ENCODE peak calls at places on chromosomes 4 and X, in four cellular contexts. One of them, this sample, is unnamed. For H3K9me3, the result is how much of the 10 kb centered on the place peaks cover.

GRCh38 chr4:8355306-8355705 is 85.2 kb downstream of the ACOX3 start:
- DNase-seq in CD4-positive, alpha-beta T cell: no peak
- DNase-seq in cardiac muscle cell: no peak
- DNase-seq in thyroid gland: no peak
- DNase-seq in this sample: no peak

GRCh38 chr4:127533028-127533700 is 99.6 kb upstream of the INTU start:
- DNase-seq in CD4-positive, alpha-beta T cell: no peak
- DNase-seq in cardiac muscle cell: no peak
- DNase-seq in thyroid gland: peak
- DNase-seq in this sample: peak

GRCh38 chr4:155569960-155570515 is 96.6 kb upstream of the GUCY1A1 start:
- DNase-seq in thyroid gland: no peak
- DNase-seq in CD4-positive, alpha-beta T cell: no peak
- DNase-seq in cardiac muscle cell: no peak
- DNase-seq in this sample: no peak

GRCh38 chr4:57605374-57605773 is 495.2 kb upstream of the IGFBP7 start:
- DNase-seq in thyroid gland: no peak
- DNase-seq in CD4-positive, alpha-beta T cell: no peak
- DNase-seq in cardiac muscle cell: no peak
- DNase-seq in this sample: no peak

GRCh38 chrX:20527458-20528099 is 260.9 kb upstream of the RPS6KA3 start:
- DNase-seq in CD4-positive, alpha-beta T cell: no peak
- DNase-seq in thyroid gland: peak
- DNase-seq in cardiac muscle cell: peak
- DNase-seq in this sample: peak

GRCh38 chr4:4428966-4429875 is 42.3 kb downstream of the NSG1 start:
- DNase-seq in CD4-positive, alpha-beta T cell: no peak
- DNase-seq in thyroid gland: no peak
- DNase-seq in cardiac muscle cell: no peak
- DNase-seq in this sample: no peak

GRCh38 chrX:41350976-41351569 is 17.1 kb downstream of the DDX3X start:
- DNase-seq in cardiac muscle cell: peak
- DNase-seq in thyroid gland: no peak
- DNase-seq in CD4-positive, alpha-beta T cell: no peak
- DNase-seq in this sample: no peak

GRCh38 chr4:186953601-186954260 is 230.1 kb upstream of the FAT1 start:
- DNase-seq in cardiac muscle cell: no peak
- DNase-seq in thyroid gland: no peak
- DNase-seq in CD4-positive, alpha-beta T cell: no peak
- DNase-seq in this sample: no peak

GRCh38 chr4:77473509-77473908 is 132.1 kb upstream of the CXCL13 start:
- DNase-seq in CD4-positive, alpha-beta T cell: no peak
- DNase-seq in thyroid gland: no peak
- DNase-seq in cardiac muscle cell: no peak
- DNase-seq in this sample: no peak

GRCh38 chrX:102599950-102600579 is 750 bp downstream of the ARMCX5 start:
- DNase-seq in cardiac muscle cell: peak
- DNase-seq in CD4-positive, alpha-beta T cell: no peak
- DNase-seq in thyroid gland: no peak
- DNase-seq in this sample: no peak

GRCh38 chrX:48666649-48667048 is 16.9 kb upstream of the WAS start:
- DNase-seq in thyroid gland: no peak
- DNase-seq in CD4-positive, alpha-beta T cell: no peak
- DNase-seq in cardiac muscle cell: no peak
- DNase-seq in this sample: no peak

GRCh38 chr4:22897520-22898108 is 204.9 kb downstream of the GBA3 start:
- DNase-seq in cardiac muscle cell: peak
- DNase-seq in thyroid gland: peak
- DNase-seq in CD4-positive, alpha-beta T cell: no peak
- DNase-seq in this sample: no peak

GRCh38 chr4:67106846-67107467 is 438.3 kb downstream of the CENPC start:
- DNase-seq in thyroid gland: no peak
- DNase-seq in cardiac muscle cell: no peak
- DNase-seq in CD4-positive, alpha-beta T cell: no peak
- DNase-seq in this sample: no peak

GRCh38 chr4:868421-868820 is 42.5 kb upstream of the CPLX1 start:
- DNase-seq in cardiac muscle cell: no peak
- DNase-seq in thyroid gland: no peak
- DNase-seq in CD4-positive, alpha-beta T cell: no peak
- DNase-seq in this sample: no peak

GRCh38 chr4:148881860-148882643 is 439.8 kb upstream of the NR3C2 start:
- DNase-seq in cardiac muscle cell: no peak
- DNase-seq in CD4-positive, alpha-beta T cell: no peak
- DNase-seq in thyroid gland: peak
- DNase-seq in this sample: no peak

GRCh38 chr4:8239226-8239625 is 30.3 kb upstream of the HTRA3 start:
- DNase-seq in CD4-positive, alpha-beta T cell: no peak
- DNase-seq in thyroid gland: no peak
- DNase-seq in cardiac muscle cell: no peak
- DNase-seq in this sample: no peak

GRCh38 chrX:107451754-107452153 is 2.3 kb downstream of the FRMPD3 start:
- DNase-seq in CD4-positive, alpha-beta T cell: no peak
- DNase-seq in thyroid gland: peak
- DNase-seq in cardiac muscle cell: peak
- DNase-seq in this sample: no peak

GRCh38 chr4:62209757-62210156 is 1009.6 kb downstream of the ADGRL3 start:
- DNase-seq in cardiac muscle cell: no peak
- DNase-seq in thyroid gland: no peak
- DNase-seq in CD4-positive, alpha-beta T cell: no peak
- DNase-seq in this sample: no peak

GRCh38 chrX:135383249-135383648 is 38.5 kb upstream of the SMIM10L2A start:
- DNase-seq in CD4-positive, alpha-beta T cell: no peak
- DNase-seq in cardiac muscle cell: no peak
- DNase-seq in thyroid gland: no peak
- DNase-seq in this sample: no peak

GRCh38 chr4:180281726-180282125 is 1961.5 kb upstream of the TENM3 start:
- DNase-seq in cardiac muscle cell: no peak
- DNase-seq in thyroid gland: no peak
- DNase-seq in CD4-positive, alpha-beta T cell: no peak
- DNase-seq in this sample: no peak

GRCh38 chrX:101999644-102000539 is 68.1 kb upstream of the ZMAT1 start:
- DNase-seq in cardiac muscle cell: no peak
- DNase-seq in CD4-positive, alpha-beta T cell: no peak
- DNase-seq in thyroid gland: peak
- DNase-seq in this sample: no peak

GRCh38 chr4:175560628-175561027 is 251.4 kb downstream of the GPM6A start:
- DNase-seq in cardiac muscle cell: no peak
- DNase-seq in CD4-positive, alpha-beta T cell: no peak
- DNase-seq in thyroid gland: no peak
- DNase-seq in this sample: no peak

GRCh38 chr4:124177647-124178425 is 534.7 kb downstream of the ANKRD50 start:
- DNase-seq in cardiac muscle cell: no peak
- DNase-seq in thyroid gland: no peak
- DNase-seq in CD4-positive, alpha-beta T cell: no peak
- DNase-seq in this sample: no peak

GRCh38 chrX:115949900-115950822 is 220.4 kb upstream of the AGTR2 start:
- DNase-seq in CD4-positive, alpha-beta T cell: no peak
- DNase-seq in cardiac muscle cell: no peak
- DNase-seq in thyroid gland: no peak
- DNase-seq in this sample: no peak

GRCh38 chr4:99323761-99324160 is 2.6 kb upstream of the ADH1B start:
- DNase-seq in CD4-positive, alpha-beta T cell: no peak
- DNase-seq in thyroid gland: no peak
- DNase-seq in cardiac muscle cell: no peak
- DNase-seq in this sample: no peak

GRCh38 chr4:118849867-118850812 is 14.2 kb upstream of the SEC24D start:
- DNase-seq in cardiac muscle cell: no peak
- DNase-seq in CD4-positive, alpha-beta T cell: no peak
- DNase-seq in thyroid gland: peak
- DNase-seq in this sample: no peak

GRCh38 chr4:21517460-21517859 is 431.1 kb downstream of the KCNIP4 start:
- DNase-seq in thyroid gland: no peak
- DNase-seq in CD4-positive, alpha-beta T cell: no peak
- DNase-seq in cardiac muscle cell: no peak
- DNase-seq in this sample: no peak

GRCh38 chr4:40003986-40004385 is 26.3 kb upstream of the PDS5A start:
- DNase-seq in thyroid gland: no peak
- DNase-seq in CD4-positive, alpha-beta T cell: no peak
- DNase-seq in cardiac muscle cell: no peak
- DNase-seq in this sample: no peak

GRCh38 chrX:87727615-87728014 is 210.0 kb downstream of the KLHL4 start:
- DNase-seq in cardiac muscle cell: no peak
- DNase-seq in CD4-positive, alpha-beta T cell: no peak
- DNase-seq in thyroid gland: no peak
- DNase-seq in this sample: no peak

GRCh38 chr4:20723019-20723418 is 22.8 kb downstream of the PACRGL start:
- DNase-seq in cardiac muscle cell: no peak
- DNase-seq in thyroid gland: no peak
- DNase-seq in CD4-positive, alpha-beta T cell: no peak
- DNase-seq in this sample: no peak

GRCh38 chr4:31655328-31655727 is 935.2 kb downstream of the PCDH7 start:
- DNase-seq in CD4-positive, alpha-beta T cell: no peak
- DNase-seq in cardiac muscle cell: no peak
- DNase-seq in thyroid gland: no peak
- DNase-seq in this sample: no peak

GRCh38 chr4:172758586-172759340 is 409.8 kb upstream of the GALNT7 start:
- DNase-seq in thyroid gland: no peak
- DNase-seq in CD4-positive, alpha-beta T cell: no peak
- DNase-seq in cardiac muscle cell: no peak
- DNase-seq in this sample: no peak

GRCh38 chrX:49226946-49227345 is 6.2 kb downstream of the CACNA1F start:
- DNase-seq in CD4-positive, alpha-beta T cell: no peak
- DNase-seq in thyroid gland: no peak
- DNase-seq in cardiac muscle cell: no peak
- DNase-seq in this sample: no peak

GRCh38 chr4:27066591-27066990 is 205.9 kb downstream of the STIM2 start:
- DNase-seq in thyroid gland: no peak
- DNase-seq in CD4-positive, alpha-beta T cell: no peak
- DNase-seq in cardiac muscle cell: no peak
- DNase-seq in this sample: no peak

GRCh38 chr4:182369211-182369610 is 126.0 kb downstream of the TENM3 start:
- DNase-seq in cardiac muscle cell: no peak
- DNase-seq in CD4-positive, alpha-beta T cell: no peak
- DNase-seq in thyroid gland: no peak
- DNase-seq in this sample: no peak

DNA sequence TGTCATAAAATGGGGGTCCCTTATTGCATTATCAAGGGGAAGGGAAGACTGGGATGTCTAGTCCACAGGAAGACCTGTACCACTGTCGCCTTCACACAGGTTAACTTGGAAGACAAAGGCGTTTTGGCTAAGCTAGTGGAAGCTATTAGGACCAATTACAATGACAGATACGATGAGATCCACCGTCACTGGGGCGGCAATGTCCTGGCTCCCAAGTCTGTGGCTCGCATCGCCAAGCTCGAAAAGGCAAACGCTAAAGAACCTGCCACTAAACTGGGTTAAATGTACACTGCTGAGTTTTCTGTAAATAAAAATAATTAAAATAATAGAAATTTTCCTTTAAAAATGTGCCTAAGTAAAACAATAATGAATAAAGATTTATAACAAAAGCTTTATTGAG is 30.6 kb downstream of the AASDH start:
- DNase-seq in CD4-positive, alpha-beta T cell: no peak
- DNase-seq in thyroid gland: no peak
- DNase-seq in cardiac muscle cell: no peak
- DNase-seq in this sample: no peak
- H3K9me3 ChIP-seq in CD4-positive, alpha-beta T cell: under half
- H3K9me3 ChIP-seq in thyroid gland: under half
- H3K9me3 ChIP-seq in cardiac muscle cell: under half
- H3K9me3 ChIP-seq in this sample: under half

GRCh38 chrX:40152173-40152705 is 54.5 kb upstream of the BCOR start:
- DNase-seq in thyroid gland: peak
- DNase-seq in cardiac muscle cell: no peak
- DNase-seq in CD4-positive, alpha-beta T cell: no peak
- DNase-seq in this sample: no peak

GRCh38 chrX:40149286-40150175 is 51.8 kb upstream of the BCOR start:
- DNase-seq in cardiac muscle cell: peak
- DNase-seq in CD4-positive, alpha-beta T cell: no peak
- DNase-seq in thyroid gland: no peak
- DNase-seq in this sample: no peak

GRCh38 chrX:40151211-40152172 is 53.7 kb upstream of the BCOR start:
- DNase-seq in cardiac muscle cell: peak
- DNase-seq in CD4-positive, alpha-beta T cell: no peak
- DNase-seq in thyroid gland: peak
- DNase-seq in this sample: no peak

GRCh38 chrX:40148439-40149285 is 50.9 kb upstream of the BCOR start:
- DNase-seq in CD4-positive, alpha-beta T cell: no peak
- DNase-seq in thyroid gland: no peak
- DNase-seq in cardiac muscle cell: no peak
- DNase-seq in this sample: no peak

GRCh38 chrX:40150503-40150902 is 52.7 kb upstream of the BCOR start:
- DNase-seq in thyroid gland: no peak
- DNase-seq in CD4-positive, alpha-beta T cell: no peak
- DNase-seq in cardiac muscle cell: no peak
- DNase-seq in this sample: no peak
- TF ChIP-seq CTCF in thyroid gland: no peak
- TF ChIP-seq CTCF in CD4-positive, alpha-beta T cell: no peak
- TF ChIP-seq CTCF in cardiac muscle cell: no peak
- TF ChIP-seq CTCF in this sample: no peak

DNA sequence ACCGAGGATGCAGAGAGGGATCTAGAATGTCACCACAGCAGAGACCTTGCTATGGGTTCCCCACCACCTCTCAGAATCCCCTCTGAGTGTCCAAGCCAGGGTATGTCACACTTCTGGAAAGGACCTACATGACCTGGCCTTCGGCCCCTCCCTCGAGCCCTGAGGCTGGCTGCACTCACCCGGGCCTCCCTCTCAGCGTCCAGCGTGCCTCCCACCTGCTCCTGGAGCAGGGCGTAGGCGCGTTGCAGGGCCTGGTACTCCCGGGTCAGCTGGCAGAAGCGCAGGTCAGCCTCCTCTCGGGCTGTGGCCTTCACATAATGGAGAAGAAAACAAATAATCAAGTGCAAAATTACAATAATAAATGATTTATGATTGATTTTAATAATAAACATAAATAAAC is 43.9 kb upstream of the C4orf50 start:
- DNase-seq in thyroid gland: no peak
- DNase-seq in CD4-positive, alpha-beta T cell: no peak
- DNase-seq in cardiac muscle cell: no peak
- DNase-seq in this sample: no peak
- H3K9me3 ChIP-seq in thyroid gland: under half
- H3K9me3 ChIP-seq in CD4-positive, alpha-beta T cell: under half
- H3K9me3 ChIP-seq in cardiac muscle cell: under half
- H3K9me3 ChIP-seq in this sample: under half

DNA sequence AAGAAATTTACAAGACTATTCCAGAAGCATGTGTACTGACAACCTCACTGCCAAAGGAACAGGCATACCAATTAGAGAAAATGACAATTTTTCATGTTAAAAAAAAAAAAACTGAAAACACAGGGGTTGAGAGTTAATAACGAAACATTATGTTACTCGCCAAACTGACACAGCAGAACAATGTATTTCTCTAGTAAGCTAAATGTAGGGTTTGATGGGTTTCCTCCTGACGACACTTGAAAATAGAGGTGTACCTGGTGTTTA is 643 bp upstream of the USO1 start:
- DNase-seq in thyroid gland: no peak
- DNase-seq in cardiac muscle cell: no peak
- DNase-seq in CD4-positive, alpha-beta T cell: no peak
- DNase-seq in this sample: no peak
- TF ChIP-seq CTCF in thyroid gland: no peak
- TF ChIP-seq CTCF in cardiac muscle cell: no peak
- TF ChIP-seq CTCF in CD4-positive, alpha-beta T cell: no peak
- TF ChIP-seq CTCF in this sample: no peak

GRCh38 chrX:148290041-148290440 is 210.4 kb upstream of the AFF2 start:
- DNase-seq in CD4-positive, alpha-beta T cell: no peak
- DNase-seq in cardiac muscle cell: no peak
- DNase-seq in thyroid gland: no peak
- DNase-seq in this sample: no peak
- H3K9me3 ChIP-seq in CD4-positive, alpha-beta T cell: under half
- H3K9me3 ChIP-seq in cardiac muscle cell: under half
- H3K9me3 ChIP-seq in thyroid gland: under half
- H3K9me3 ChIP-seq in this sample: under half